ENCODE peak calls at places on chromosomes 2 and 18, in nine cellular contexts. One of them, this sample, is unnamed.

GRCh38 chr2:203623104-203623503 is 83.3 kb upstream of the CD28 start:
- DNase-seq in tibial artery: no peak
- DNase-seq in endothelial cell: no peak
- DNase-seq in choroid plexus epithelial cell: peak
- DNase-seq in osteocyte: no peak
- DNase-seq in fibroblast of pulmonary artery: peak
- DNase-seq in fibroblast of lung: peak
- DNase-seq in cardiac muscle cell: peak
- DNase-seq in progenitor cell of endocrine pancreas: no peak
- DNase-seq in this sample: no peak

GRCh38 chr2:76713312-76713711 is 808.9 kb downstream of the LRRTM4 start:
- DNase-seq in fibroblast of pulmonary artery: no peak
- DNase-seq in osteocyte: no peak
- DNase-seq in progenitor cell of endocrine pancreas: no peak
- DNase-seq in fibroblast of lung: no peak
- DNase-seq in choroid plexus epithelial cell: no peak
- DNase-seq in cardiac muscle cell: no peak
- DNase-seq in tibial artery: no peak
- DNase-seq in endothelial cell: no peak
- DNase-seq in this sample: no peak

GRCh38 chr2:193556766-193557470 is 1362.2 kb upstream of the TMEFF2 start:
- DNase-seq in tibial artery: no peak
- DNase-seq in fibroblast of lung: no peak
- DNase-seq in fibroblast of pulmonary artery: peak
- DNase-seq in cardiac muscle cell: peak
- DNase-seq in progenitor cell of endocrine pancreas: no peak
- DNase-seq in osteocyte: no peak
- DNase-seq in choroid plexus epithelial cell: peak
- DNase-seq in endothelial cell: no peak
- DNase-seq in this sample: no peak

GRCh38 chr2:174492963-174493431 is 6.2 kb upstream of the GPR155 start:
- DNase-seq in fibroblast of pulmonary artery: no peak
- DNase-seq in tibial artery: no peak
- DNase-seq in endothelial cell: no peak
- DNase-seq in fibroblast of lung: no peak
- DNase-seq in choroid plexus epithelial cell: peak
- DNase-seq in osteocyte: no peak
- DNase-seq in progenitor cell of endocrine pancreas: no peak
- DNase-seq in cardiac muscle cell: no peak
- DNase-seq in this sample: no peak

GRCh38 chr2:143258126-143258892 is 129.1 kb downstream of the ARHGAP15 start:
- DNase-seq in osteocyte: no peak
- DNase-seq in cardiac muscle cell: no peak
- DNase-seq in fibroblast of lung: no peak
- DNase-seq in endothelial cell: no peak
- DNase-seq in progenitor cell of endocrine pancreas: no peak
- DNase-seq in choroid plexus epithelial cell: no peak
- DNase-seq in fibroblast of pulmonary artery: no peak
- DNase-seq in tibial artery: no peak
- DNase-seq in this sample: no peak

GRCh38 chr2:110770696-110771425 is 38.5 kb downstream of the ACOXL start:
- DNase-seq in osteocyte: peak
- DNase-seq in cardiac muscle cell: peak
- DNase-seq in endothelial cell: no peak
- DNase-seq in choroid plexus epithelial cell: peak
- DNase-seq in tibial artery: peak
- DNase-seq in fibroblast of pulmonary artery: peak
- DNase-seq in fibroblast of lung: peak
- DNase-seq in progenitor cell of endocrine pancreas: no peak
- DNase-seq in this sample: no peak

GRCh38 chr2:156182132-156182531 is 150.4 kb downstream of the NR4A2 start:
- DNase-seq in osteocyte: no peak
- DNase-seq in endothelial cell: no peak
- DNase-seq in progenitor cell of endocrine pancreas: peak
- DNase-seq in cardiac muscle cell: no peak
- DNase-seq in fibroblast of lung: no peak
- DNase-seq in choroid plexus epithelial cell: no peak
- DNase-seq in fibroblast of pulmonary artery: no peak
- DNase-seq in tibial artery: no peak
- DNase-seq in this sample: no peak

GRCh38 chr2:214203199-214203598 is 207.7 kb upstream of the VWC2L start:
- DNase-seq in progenitor cell of endocrine pancreas: no peak
- DNase-seq in choroid plexus epithelial cell: peak
- DNase-seq in fibroblast of lung: no peak
- DNase-seq in osteocyte: no peak
- DNase-seq in fibroblast of pulmonary artery: no peak
- DNase-seq in cardiac muscle cell: no peak
- DNase-seq in tibial artery: no peak
- DNase-seq in endothelial cell: no peak
- DNase-seq in this sample: no peak

GRCh38 chr2:138602166-138602460 is 100.5 kb downstream of the SPOPL start:
- DNase-seq in fibroblast of lung: no peak
- DNase-seq in tibial artery: no peak
- DNase-seq in osteocyte: no peak
- DNase-seq in cardiac muscle cell: no peak
- DNase-seq in choroid plexus epithelial cell: no peak
- DNase-seq in fibroblast of pulmonary artery: no peak
- DNase-seq in progenitor cell of endocrine pancreas: no peak
- DNase-seq in endothelial cell: no peak
- DNase-seq in this sample: no peak

GRCh38 chr2:241273552-241273988 is 41.9 kb downstream of the HDLBP start:
- DNase-seq in tibial artery: no peak
- DNase-seq in osteocyte: no peak
- DNase-seq in progenitor cell of endocrine pancreas: no peak
- DNase-seq in endothelial cell: no peak
- DNase-seq in fibroblast of pulmonary artery: no peak
- DNase-seq in cardiac muscle cell: no peak
- DNase-seq in fibroblast of lung: no peak
- DNase-seq in choroid plexus epithelial cell: no peak
- DNase-seq in this sample: no peak

GRCh38 chr2:68418419-68418818 is 48.7 kb downstream of the FBXO48 start:
- DNase-seq in fibroblast of pulmonary artery: no peak
- DNase-seq in tibial artery: no peak
- DNase-seq in fibroblast of lung: no peak
- DNase-seq in choroid plexus epithelial cell: no peak
- DNase-seq in cardiac muscle cell: no peak
- DNase-seq in endothelial cell: no peak
- DNase-seq in progenitor cell of endocrine pancreas: no peak
- DNase-seq in osteocyte: no peak
- DNase-seq in this sample: no peak

GRCh38 chr2:239942871-239943311 is 82.3 kb downstream of the NDUFA10 start:
- DNase-seq in osteocyte: no peak
- DNase-seq in cardiac muscle cell: no peak
- DNase-seq in progenitor cell of endocrine pancreas: no peak
- DNase-seq in tibial artery: no peak
- DNase-seq in endothelial cell: no peak
- DNase-seq in fibroblast of pulmonary artery: no peak
- DNase-seq in choroid plexus epithelial cell: no peak
- DNase-seq in fibroblast of lung: no peak
- DNase-seq in this sample: peak

GRCh38 chr18:33960393-33960792 is 264.3 kb downstream of the NOL4 start:
- DNase-seq in progenitor cell of endocrine pancreas: no peak
- DNase-seq in endothelial cell: no peak
- DNase-seq in choroid plexus epithelial cell: no peak
- DNase-seq in fibroblast of lung: no peak
- DNase-seq in cardiac muscle cell: no peak
- DNase-seq in tibial artery: no peak
- DNase-seq in fibroblast of pulmonary artery: no peak
- DNase-seq in osteocyte: no peak
- DNase-seq in this sample: no peak

GRCh38 chr2:74768401-74768914 is 65.5 kb upstream of the HK2 start:
- DNase-seq in endothelial cell: no peak
- DNase-seq in osteocyte: peak
- DNase-seq in fibroblast of pulmonary artery: peak
- DNase-seq in fibroblast of lung: peak
- DNase-seq in cardiac muscle cell: peak
- DNase-seq in progenitor cell of endocrine pancreas: no peak
- DNase-seq in tibial artery: no peak
- DNase-seq in choroid plexus epithelial cell: peak
- DNase-seq in this sample: no peak

GRCh38 chr2:222576390-222577081 is 79.4 kb downstream of the FARSB start:
- DNase-seq in fibroblast of lung: peak
- DNase-seq in fibroblast of pulmonary artery: no peak
- DNase-seq in progenitor cell of endocrine pancreas: no peak
- DNase-seq in tibial artery: no peak
- DNase-seq in cardiac muscle cell: peak
- DNase-seq in osteocyte: no peak
- DNase-seq in endothelial cell: no peak
- DNase-seq in choroid plexus epithelial cell: no peak
- DNase-seq in this sample: no peak

GRCh38 chr18:35076556-35076955 is 35.3 kb downstream of the MAPRE2 start:
- DNase-seq in cardiac muscle cell: peak
- DNase-seq in fibroblast of pulmonary artery: peak
- DNase-seq in tibial artery: no peak
- DNase-seq in choroid plexus epithelial cell: peak
- DNase-seq in endothelial cell: no peak
- DNase-seq in osteocyte: no peak
- DNase-seq in progenitor cell of endocrine pancreas: no peak
- DNase-seq in fibroblast of lung: peak
- DNase-seq in this sample: no peak

GRCh38 chr2:98883780-98884211 is 52.2 kb downstream of the CRACDL start:
- DNase-seq in osteocyte: peak
- DNase-seq in tibial artery: no peak
- DNase-seq in choroid plexus epithelial cell: no peak
- DNase-seq in progenitor cell of endocrine pancreas: no peak
- DNase-seq in endothelial cell: no peak
- DNase-seq in fibroblast of lung: no peak
- DNase-seq in fibroblast of pulmonary artery: no peak
- DNase-seq in cardiac muscle cell: no peak
- DNase-seq in this sample: no peak

GRCh38 chr2:11831415-11831814 is 85.0 kb downstream of the LPIN1 start:
- DNase-seq in endothelial cell: no peak
- DNase-seq in tibial artery: no peak
- DNase-seq in choroid plexus epithelial cell: no peak
- DNase-seq in cardiac muscle cell: no peak
- DNase-seq in fibroblast of lung: no peak
- DNase-seq in fibroblast of pulmonary artery: no peak
- DNase-seq in osteocyte: no peak
- DNase-seq in progenitor cell of endocrine pancreas: no peak
- DNase-seq in this sample: no peak

GRCh38 chr2:37630298-37630697 is 41.1 kb downstream of the CDC42EP3 start:
- DNase-seq in osteocyte: no peak
- DNase-seq in progenitor cell of endocrine pancreas: no peak
- DNase-seq in choroid plexus epithelial cell: no peak
- DNase-seq in tibial artery: no peak
- DNase-seq in fibroblast of pulmonary artery: no peak
- DNase-seq in fibroblast of lung: no peak
- DNase-seq in endothelial cell: no peak
- DNase-seq in cardiac muscle cell: no peak
- DNase-seq in this sample: no peak

GRCh38 chr2:114534051-114534727 is 91.7 kb downstream of the DPP10 start:
- DNase-seq in osteocyte: no peak
- DNase-seq in tibial artery: no peak
- DNase-seq in endothelial cell: no peak
- DNase-seq in fibroblast of lung: no peak
- DNase-seq in choroid plexus epithelial cell: no peak
- DNase-seq in progenitor cell of endocrine pancreas: no peak
- DNase-seq in cardiac muscle cell: peak
- DNase-seq in fibroblast of pulmonary artery: no peak
- DNase-seq in this sample: no peak

GRCh38 chr2:114537777-114538176 is 95.3 kb downstream of the DPP10 start:
- DNase-seq in fibroblast of lung: no peak
- DNase-seq in cardiac muscle cell: no peak
- DNase-seq in tibial artery: no peak
- DNase-seq in fibroblast of pulmonary artery: no peak
- DNase-seq in progenitor cell of endocrine pancreas: no peak
- DNase-seq in choroid plexus epithelial cell: no peak
- DNase-seq in endothelial cell: no peak
- DNase-seq in osteocyte: no peak
- DNase-seq in this sample: no peak

GRCh38 chr2:114534728-114535084 is 92.3 kb downstream of the DPP10 start:
- DNase-seq in fibroblast of lung: no peak
- DNase-seq in osteocyte: no peak
- DNase-seq in fibroblast of pulmonary artery: no peak
- DNase-seq in tibial artery: no peak
- DNase-seq in choroid plexus epithelial cell: no peak
- DNase-seq in progenitor cell of endocrine pancreas: no peak
- DNase-seq in endothelial cell: no peak
- DNase-seq in cardiac muscle cell: no peak
- DNase-seq in this sample: no peak
- TF ChIP-seq CTCF in fibroblast of lung: no peak
- TF ChIP-seq CTCF in osteocyte: no peak
- TF ChIP-seq CTCF in fibroblast of pulmonary artery: no peak
- TF ChIP-seq CTCF in tibial artery: no peak
- TF ChIP-seq CTCF in choroid plexus epithelial cell: no peak
- TF ChIP-seq CTCF in progenitor cell of endocrine pancreas: no peak
- TF ChIP-seq CTCF in endothelial cell: no peak
- TF ChIP-seq CTCF in cardiac muscle cell: no peak
- TF ChIP-seq CTCF in this sample: no peak

GRCh38 chr2:31696068-31696467 is 115.3 kb upstream of the SRD5A2 start:
- DNase-seq in endothelial cell: no peak
- DNase-seq in fibroblast of lung: no peak
- DNase-seq in tibial artery: no peak
- DNase-seq in choroid plexus epithelial cell: no peak
- DNase-seq in cardiac muscle cell: no peak
- DNase-seq in fibroblast of pulmonary artery: no peak
- DNase-seq in osteocyte: no peak
- DNase-seq in progenitor cell of endocrine pancreas: no peak
- DNase-seq in this sample: no peak

GRCh38 chr2:31693882-31694281 is 113.1 kb upstream of the SRD5A2 start:
- DNase-seq in cardiac muscle cell: peak
- DNase-seq in progenitor cell of endocrine pancreas: no peak
- DNase-seq in fibroblast of pulmonary artery: peak
- DNase-seq in osteocyte: no peak
- DNase-seq in choroid plexus epithelial cell: peak
- DNase-seq in endothelial cell: no peak
- DNase-seq in tibial artery: no peak
- DNase-seq in fibroblast of lung: peak
- DNase-seq in this sample: no peak

GRCh38 chr2:31694444-31694843 is 113.7 kb upstream of the SRD5A2 start:
- DNase-seq in progenitor cell of endocrine pancreas: no peak
- DNase-seq in fibroblast of lung: peak
- DNase-seq in endothelial cell: no peak
- DNase-seq in fibroblast of pulmonary artery: peak
- DNase-seq in osteocyte: no peak
- DNase-seq in choroid plexus epithelial cell: peak
- DNase-seq in tibial artery: no peak
- DNase-seq in cardiac muscle cell: peak
- DNase-seq in this sample: no peak
- TF ChIP-seq CTCF in progenitor cell of endocrine pancreas: no peak
- TF ChIP-seq CTCF in fibroblast of lung: no peak
- TF ChIP-seq CTCF in endothelial cell: no peak
- TF ChIP-seq CTCF in fibroblast of pulmonary artery: peak
- TF ChIP-seq CTCF in osteocyte: no peak
- TF ChIP-seq CTCF in choroid plexus epithelial cell: peak
- TF ChIP-seq CTCF in tibial artery: no peak
- TF ChIP-seq CTCF in cardiac muscle cell: no peak
- TF ChIP-seq CTCF in this sample: peak

GRCh38 chr2:62284980-62285379 is 89.1 kb downstream of the B3GNT2 start:
- DNase-seq in fibroblast of pulmonary artery: no peak
- DNase-seq in osteocyte: no peak
- DNase-seq in tibial artery: no peak
- DNase-seq in fibroblast of lung: no peak
- DNase-seq in endothelial cell: no peak
- DNase-seq in progenitor cell of endocrine pancreas: no peak
- DNase-seq in cardiac muscle cell: no peak
- DNase-seq in choroid plexus epithelial cell: no peak
- DNase-seq in this sample: no peak
- TF ChIP-seq CTCF in fibroblast of pulmonary artery: no peak
- TF ChIP-seq CTCF in osteocyte: no peak
- TF ChIP-seq CTCF in tibial artery: no peak
- TF ChIP-seq CTCF in fibroblast of lung: no peak
- TF ChIP-seq CTCF in endothelial cell: no peak
- TF ChIP-seq CTCF in progenitor cell of endocrine pancreas: no peak
- TF ChIP-seq CTCF in cardiac muscle cell: no peak
- TF ChIP-seq CTCF in choroid plexus epithelial cell: no peak
- TF ChIP-seq CTCF in this sample: peak

GRCh38 chr2:73746015-73746876 is 9.1 kb upstream of the TPRKB start:
- DNase-seq in fibroblast of pulmonary artery: no peak
- DNase-seq in tibial artery: no peak
- DNase-seq in osteocyte: peak
- DNase-seq in fibroblast of lung: no peak
- DNase-seq in progenitor cell of endocrine pancreas: no peak
- DNase-seq in endothelial cell: peak
- DNase-seq in choroid plexus epithelial cell: no peak
- DNase-seq in cardiac muscle cell: no peak
- DNase-seq in this sample: no peak
- TF ChIP-seq CTCF in fibroblast of pulmonary artery: no peak
- TF ChIP-seq CTCF in tibial artery: no peak
- TF ChIP-seq CTCF in osteocyte: no peak
- TF ChIP-seq CTCF in fibroblast of lung: no peak
- TF ChIP-seq CTCF in progenitor cell of endocrine pancreas: no peak
- TF ChIP-seq CTCF in endothelial cell: no peak
- TF ChIP-seq CTCF in choroid plexus epithelial cell: no peak
- TF ChIP-seq CTCF in cardiac muscle cell: no peak
- TF ChIP-seq CTCF in this sample: no peak